ENCODE peak calls at places on chromosome 12, in ten cellular contexts. One of them, this sample, is unnamed.

GRCh38 chr12:51907083-51907863 is at the start of gene ACVRL1:
- DNase-seq in central memory CD4-positive, alpha-beta T cell: no peak
- DNase-seq in CD8-positive, alpha-beta T cell: no peak
- DNase-seq in activated T-helper 1 cell treated with anti-CD3 and anti-CD28 coated beads, Interleukin-12 subunit alpha, Interleukin-12 subunit beta, Interleukin-2, Interleukin-4 antibody, amounts not matched to agents 30 ng/mL and 10 ng/mL and 1 ng/mL, durations not matched to agents 14 hours and 24 hours and 36 hours: no peak
- DNase-seq in cerebellar cortex: no peak
- DNase-seq in NCI-H510A: no peak
- DNase-seq in HCT116: no peak
- DNase-seq in fibroblast of mammary gland: no peak
- DNase-seq in thoracic aorta: no peak
- DNase-seq in WTC11: no peak
- DNase-seq in this sample: no peak

GRCh38 chr12:79187032-79187431 is 322.5 kb downstream of the SYT1 start:
- DNase-seq in central memory CD4-positive, alpha-beta T cell: no peak
- DNase-seq in CD8-positive, alpha-beta T cell: no peak
- DNase-seq in activated T-helper 1 cell treated with anti-CD3 and anti-CD28 coated beads, Interleukin-12 subunit alpha, Interleukin-12 subunit beta, Interleukin-2, Interleukin-4 antibody, amounts not matched to agents 30 ng/mL and 10 ng/mL and 1 ng/mL, durations not matched to agents 14 hours and 24 hours and 36 hours: no peak
- DNase-seq in cerebellar cortex: peak
- DNase-seq in NCI-H510A: no peak
- DNase-seq in HCT116: no peak
- DNase-seq in fibroblast of mammary gland: no peak
- DNase-seq in thoracic aorta: no peak
- DNase-seq in WTC11: no peak
- DNase-seq in this sample: no peak

GRCh38 chr12:92302041-92302829 is 156.6 kb upstream of the BTG1 start:
- DNase-seq in central memory CD4-positive, alpha-beta T cell: no peak
- DNase-seq in CD8-positive, alpha-beta T cell: no peak
- DNase-seq in activated T-helper 1 cell treated with anti-CD3 and anti-CD28 coated beads, Interleukin-12 subunit alpha, Interleukin-12 subunit beta, Interleukin-2, Interleukin-4 antibody, amounts not matched to agents 30 ng/mL and 10 ng/mL and 1 ng/mL, durations not matched to agents 14 hours and 24 hours and 36 hours: no peak
- DNase-seq in cerebellar cortex: no peak
- DNase-seq in NCI-H510A: no peak
- DNase-seq in HCT116: no peak
- DNase-seq in fibroblast of mammary gland: no peak
- DNase-seq in thoracic aorta: no peak
- DNase-seq in WTC11: no peak
- DNase-seq in this sample: no peak

GRCh38 chr12:72270246-72270645 is 1.9 kb upstream of the TRHDE start:
- DNase-seq in central memory CD4-positive, alpha-beta T cell: no peak
- DNase-seq in CD8-positive, alpha-beta T cell: no peak
- DNase-seq in activated T-helper 1 cell treated with anti-CD3 and anti-CD28 coated beads, Interleukin-12 subunit alpha, Interleukin-12 subunit beta, Interleukin-2, Interleukin-4 antibody, amounts not matched to agents 30 ng/mL and 10 ng/mL and 1 ng/mL, durations not matched to agents 14 hours and 24 hours and 36 hours: no peak
- DNase-seq in cerebellar cortex: peak
- DNase-seq in NCI-H510A: no peak
- DNase-seq in HCT116: no peak
- DNase-seq in fibroblast of mammary gland: no peak
- DNase-seq in thoracic aorta: no peak
- DNase-seq in WTC11: no peak
- DNase-seq in this sample: no peak

GRCh38 chr12:56017181-56017580 is 3.7 kb upstream of the IKZF4 start:
- DNase-seq in central memory CD4-positive, alpha-beta T cell: no peak
- DNase-seq in CD8-positive, alpha-beta T cell: no peak
- DNase-seq in activated T-helper 1 cell treated with anti-CD3 and anti-CD28 coated beads, Interleukin-12 subunit alpha, Interleukin-12 subunit beta, Interleukin-2, Interleukin-4 antibody, amounts not matched to agents 30 ng/mL and 10 ng/mL and 1 ng/mL, durations not matched to agents 14 hours and 24 hours and 36 hours: no peak
- DNase-seq in cerebellar cortex: no peak
- DNase-seq in NCI-H510A: no peak
- DNase-seq in HCT116: no peak
- DNase-seq in fibroblast of mammary gland: no peak
- DNase-seq in thoracic aorta: no peak
- DNase-seq in WTC11: no peak
- DNase-seq in this sample: no peak

GRCh38 chr12:91507754-91508153 is 325.1 kb upstream of the DCN start:
- DNase-seq in central memory CD4-positive, alpha-beta T cell: no peak
- DNase-seq in CD8-positive, alpha-beta T cell: no peak
- DNase-seq in activated T-helper 1 cell treated with anti-CD3 and anti-CD28 coated beads, Interleukin-12 subunit alpha, Interleukin-12 subunit beta, Interleukin-2, Interleukin-4 antibody, amounts not matched to agents 30 ng/mL and 10 ng/mL and 1 ng/mL, durations not matched to agents 14 hours and 24 hours and 36 hours: no peak
- DNase-seq in cerebellar cortex: no peak
- DNase-seq in NCI-H510A: no peak
- DNase-seq in HCT116: no peak
- DNase-seq in fibroblast of mammary gland: no peak
- DNase-seq in thoracic aorta: no peak
- DNase-seq in WTC11: no peak
- DNase-seq in this sample: no peak

GRCh38 chr12:101877816-101878811 is 734 bp downstream of the DRAM1 start:
- DNase-seq in central memory CD4-positive, alpha-beta T cell: no peak
- DNase-seq in CD8-positive, alpha-beta T cell: peak
- DNase-seq in activated T-helper 1 cell treated with anti-CD3 and anti-CD28 coated beads, Interleukin-12 subunit alpha, Interleukin-12 subunit beta, Interleukin-2, Interleukin-4 antibody, amounts not matched to agents 30 ng/mL and 10 ng/mL and 1 ng/mL, durations not matched to agents 14 hours and 24 hours and 36 hours: no peak
- DNase-seq in cerebellar cortex: no peak
- DNase-seq in NCI-H510A: no peak
- DNase-seq in HCT116: no peak
- DNase-seq in fibroblast of mammary gland: no peak
- DNase-seq in thoracic aorta: no peak
- DNase-seq in WTC11: no peak
- DNase-seq in this sample: no peak

GRCh38 chr12:64181504-64182291 is 40.4 kb downstream of the KICS2 start:
- DNase-seq in central memory CD4-positive, alpha-beta T cell: no peak
- DNase-seq in CD8-positive, alpha-beta T cell: no peak
- DNase-seq in activated T-helper 1 cell treated with anti-CD3 and anti-CD28 coated beads, Interleukin-12 subunit alpha, Interleukin-12 subunit beta, Interleukin-2, Interleukin-4 antibody, amounts not matched to agents 30 ng/mL and 10 ng/mL and 1 ng/mL, durations not matched to agents 14 hours and 24 hours and 36 hours: no peak
- DNase-seq in cerebellar cortex: peak
- DNase-seq in NCI-H510A: no peak
- DNase-seq in HCT116: peak
- DNase-seq in fibroblast of mammary gland: peak
- DNase-seq in thoracic aorta: peak
- DNase-seq in WTC11: peak
- DNase-seq in this sample: peak

GRCh38 chr12:131456301-131457027 is 254.4 kb upstream of the SFSWAP start:
- DNase-seq in central memory CD4-positive, alpha-beta T cell: no peak
- DNase-seq in CD8-positive, alpha-beta T cell: no peak
- DNase-seq in activated T-helper 1 cell treated with anti-CD3 and anti-CD28 coated beads, Interleukin-12 subunit alpha, Interleukin-12 subunit beta, Interleukin-2, Interleukin-4 antibody, amounts not matched to agents 30 ng/mL and 10 ng/mL and 1 ng/mL, durations not matched to agents 14 hours and 24 hours and 36 hours: no peak
- DNase-seq in cerebellar cortex: no peak
- DNase-seq in NCI-H510A: no peak
- DNase-seq in HCT116: no peak
- DNase-seq in fibroblast of mammary gland: no peak
- DNase-seq in thoracic aorta: no peak
- DNase-seq in WTC11: no peak
- DNase-seq in this sample: no peak

GRCh38 chr12:68237068-68237467 is 11.5 kb upstream of the IL26 start:
- DNase-seq in central memory CD4-positive, alpha-beta T cell: no peak
- DNase-seq in CD8-positive, alpha-beta T cell: no peak
- DNase-seq in activated T-helper 1 cell treated with anti-CD3 and anti-CD28 coated beads, Interleukin-12 subunit alpha, Interleukin-12 subunit beta, Interleukin-2, Interleukin-4 antibody, amounts not matched to agents 30 ng/mL and 10 ng/mL and 1 ng/mL, durations not matched to agents 14 hours and 24 hours and 36 hours: no peak
- DNase-seq in cerebellar cortex: no peak
- DNase-seq in NCI-H510A: no peak
- DNase-seq in HCT116: no peak
- DNase-seq in fibroblast of mammary gland: no peak
- DNase-seq in thoracic aorta: no peak
- DNase-seq in WTC11: no peak
- DNase-seq in this sample: no peak

GRCh38 chr12:44532940-44533339 is 343.2 kb downstream of the NELL2 start:
- DNase-seq in central memory CD4-positive, alpha-beta T cell: no peak
- DNase-seq in CD8-positive, alpha-beta T cell: no peak
- DNase-seq in activated T-helper 1 cell treated with anti-CD3 and anti-CD28 coated beads, Interleukin-12 subunit alpha, Interleukin-12 subunit beta, Interleukin-2, Interleukin-4 antibody, amounts not matched to agents 30 ng/mL and 10 ng/mL and 1 ng/mL, durations not matched to agents 14 hours and 24 hours and 36 hours: no peak
- DNase-seq in cerebellar cortex: no peak
- DNase-seq in NCI-H510A: no peak
- DNase-seq in HCT116: no peak
- DNase-seq in fibroblast of mammary gland: no peak
- DNase-seq in thoracic aorta: no peak
- DNase-seq in WTC11: no peak
- DNase-seq in this sample: peak

GRCh38 chr12:96457191-96457930 is 32.0 kb upstream of the CFAP54 start:
- DNase-seq in central memory CD4-positive, alpha-beta T cell: no peak
- DNase-seq in CD8-positive, alpha-beta T cell: no peak
- DNase-seq in activated T-helper 1 cell treated with anti-CD3 and anti-CD28 coated beads, Interleukin-12 subunit alpha, Interleukin-12 subunit beta, Interleukin-2, Interleukin-4 antibody, amounts not matched to agents 30 ng/mL and 10 ng/mL and 1 ng/mL, durations not matched to agents 14 hours and 24 hours and 36 hours: no peak
- DNase-seq in cerebellar cortex: no peak
- DNase-seq in NCI-H510A: peak
- DNase-seq in HCT116: peak
- DNase-seq in fibroblast of mammary gland: no peak
- DNase-seq in thoracic aorta: no peak
- DNase-seq in WTC11: no peak
- DNase-seq in this sample: no peak

GRCh38 chr12:69284131-69284530 is 44.8 kb downstream of the CPSF6 start:
- DNase-seq in central memory CD4-positive, alpha-beta T cell: no peak
- DNase-seq in CD8-positive, alpha-beta T cell: peak
- DNase-seq in activated T-helper 1 cell treated with anti-CD3 and anti-CD28 coated beads, Interleukin-12 subunit alpha, Interleukin-12 subunit beta, Interleukin-2, Interleukin-4 antibody, amounts not matched to agents 30 ng/mL and 10 ng/mL and 1 ng/mL, durations not matched to agents 14 hours and 24 hours and 36 hours: no peak
- DNase-seq in cerebellar cortex: peak
- DNase-seq in NCI-H510A: peak
- DNase-seq in HCT116: peak
- DNase-seq in fibroblast of mammary gland: peak
- DNase-seq in thoracic aorta: peak
- DNase-seq in WTC11: peak
- DNase-seq in this sample: peak

GRCh38 chr12:89578499-89578898 is 52.7 kb upstream of the POC1B start:
- DNase-seq in central memory CD4-positive, alpha-beta T cell: no peak
- DNase-seq in CD8-positive, alpha-beta T cell: no peak
- DNase-seq in activated T-helper 1 cell treated with anti-CD3 and anti-CD28 coated beads, Interleukin-12 subunit alpha, Interleukin-12 subunit beta, Interleukin-2, Interleukin-4 antibody, amounts not matched to agents 30 ng/mL and 10 ng/mL and 1 ng/mL, durations not matched to agents 14 hours and 24 hours and 36 hours: no peak
- DNase-seq in cerebellar cortex: no peak
- DNase-seq in NCI-H510A: no peak
- DNase-seq in HCT116: no peak
- DNase-seq in fibroblast of mammary gland: no peak
- DNase-seq in thoracic aorta: no peak
- DNase-seq in WTC11: no peak
- DNase-seq in this sample: no peak

GRCh38 chr12:67788118-67788517 is 139.6 kb downstream of the DYRK2 start:
- DNase-seq in central memory CD4-positive, alpha-beta T cell: no peak
- DNase-seq in CD8-positive, alpha-beta T cell: no peak
- DNase-seq in activated T-helper 1 cell treated with anti-CD3 and anti-CD28 coated beads, Interleukin-12 subunit alpha, Interleukin-12 subunit beta, Interleukin-2, Interleukin-4 antibody, amounts not matched to agents 30 ng/mL and 10 ng/mL and 1 ng/mL, durations not matched to agents 14 hours and 24 hours and 36 hours: no peak
- DNase-seq in cerebellar cortex: no peak
- DNase-seq in NCI-H510A: no peak
- DNase-seq in HCT116: no peak
- DNase-seq in fibroblast of mammary gland: no peak
- DNase-seq in thoracic aorta: no peak
- DNase-seq in WTC11: no peak
- DNase-seq in this sample: no peak

GRCh38 chr12:11607313-11608081 is 42.0 kb upstream of the ETV6 start:
- DNase-seq in central memory CD4-positive, alpha-beta T cell: no peak
- DNase-seq in CD8-positive, alpha-beta T cell: no peak
- DNase-seq in activated T-helper 1 cell treated with anti-CD3 and anti-CD28 coated beads, Interleukin-12 subunit alpha, Interleukin-12 subunit beta, Interleukin-2, Interleukin-4 antibody, amounts not matched to agents 30 ng/mL and 10 ng/mL and 1 ng/mL, durations not matched to agents 14 hours and 24 hours and 36 hours: no peak
- DNase-seq in cerebellar cortex: no peak
- DNase-seq in NCI-H510A: no peak
- DNase-seq in HCT116: no peak
- DNase-seq in fibroblast of mammary gland: peak
- DNase-seq in thoracic aorta: no peak
- DNase-seq in WTC11: no peak
- DNase-seq in this sample: peak

GRCh38 chr12:95481072-95481471 is 7.1 kb downstream of the METAP2 start:
- DNase-seq in central memory CD4-positive, alpha-beta T cell: no peak
- DNase-seq in CD8-positive, alpha-beta T cell: no peak
- DNase-seq in activated T-helper 1 cell treated with anti-CD3 and anti-CD28 coated beads, Interleukin-12 subunit alpha, Interleukin-12 subunit beta, Interleukin-2, Interleukin-4 antibody, amounts not matched to agents 30 ng/mL and 10 ng/mL and 1 ng/mL, durations not matched to agents 14 hours and 24 hours and 36 hours: no peak
- DNase-seq in cerebellar cortex: no peak
- DNase-seq in NCI-H510A: no peak
- DNase-seq in HCT116: no peak
- DNase-seq in fibroblast of mammary gland: no peak
- DNase-seq in thoracic aorta: no peak
- DNase-seq in WTC11: no peak
- DNase-seq in this sample: no peak

GRCh38 chr12:3105690-3106479 is 28.7 kb downstream of the TSPAN9 start:
- DNase-seq in central memory CD4-positive, alpha-beta T cell: no peak
- DNase-seq in CD8-positive, alpha-beta T cell: no peak
- DNase-seq in activated T-helper 1 cell treated with anti-CD3 and anti-CD28 coated beads, Interleukin-12 subunit alpha, Interleukin-12 subunit beta, Interleukin-2, Interleukin-4 antibody, amounts not matched to agents 30 ng/mL and 10 ng/mL and 1 ng/mL, durations not matched to agents 14 hours and 24 hours and 36 hours: no peak
- DNase-seq in cerebellar cortex: no peak
- DNase-seq in NCI-H510A: no peak
- DNase-seq in HCT116: no peak
- DNase-seq in fibroblast of mammary gland: no peak
- DNase-seq in thoracic aorta: no peak
- DNase-seq in WTC11: no peak
- DNase-seq in this sample: peak

GRCh38 chr12:5624873-5625272 is 193.0 kb downstream of the NTF3 start:
- DNase-seq in central memory CD4-positive, alpha-beta T cell: no peak
- DNase-seq in CD8-positive, alpha-beta T cell: no peak
- DNase-seq in activated T-helper 1 cell treated with anti-CD3 and anti-CD28 coated beads, Interleukin-12 subunit alpha, Interleukin-12 subunit beta, Interleukin-2, Interleukin-4 antibody, amounts not matched to agents 30 ng/mL and 10 ng/mL and 1 ng/mL, durations not matched to agents 14 hours and 24 hours and 36 hours: no peak
- DNase-seq in cerebellar cortex: no peak
- DNase-seq in NCI-H510A: no peak
- DNase-seq in HCT116: no peak
- DNase-seq in fibroblast of mammary gland: no peak
- DNase-seq in thoracic aorta: no peak
- DNase-seq in WTC11: no peak
- DNase-seq in this sample: no peak

GRCh38 chr12:44367916-44368315 is 508.2 kb downstream of the NELL2 start:
- DNase-seq in central memory CD4-positive, alpha-beta T cell: no peak
- DNase-seq in CD8-positive, alpha-beta T cell: no peak
- DNase-seq in activated T-helper 1 cell treated with anti-CD3 and anti-CD28 coated beads, Interleukin-12 subunit alpha, Interleukin-12 subunit beta, Interleukin-2, Interleukin-4 antibody, amounts not matched to agents 30 ng/mL and 10 ng/mL and 1 ng/mL, durations not matched to agents 14 hours and 24 hours and 36 hours: no peak
- DNase-seq in cerebellar cortex: no peak
- DNase-seq in NCI-H510A: no peak
- DNase-seq in HCT116: no peak
- DNase-seq in fibroblast of mammary gland: no peak
- DNase-seq in thoracic aorta: no peak
- DNase-seq in WTC11: no peak
- DNase-seq in this sample: no peak

GRCh38 chr12:92255741-92256140 is 110.1 kb upstream of the BTG1 start:
- DNase-seq in central memory CD4-positive, alpha-beta T cell: no peak
- DNase-seq in CD8-positive, alpha-beta T cell: no peak
- DNase-seq in activated T-helper 1 cell treated with anti-CD3 and anti-CD28 coated beads, Interleukin-12 subunit alpha, Interleukin-12 subunit beta, Interleukin-2, Interleukin-4 antibody, amounts not matched to agents 30 ng/mL and 10 ng/mL and 1 ng/mL, durations not matched to agents 14 hours and 24 hours and 36 hours: no peak
- DNase-seq in cerebellar cortex: no peak
- DNase-seq in NCI-H510A: no peak
- DNase-seq in HCT116: no peak
- DNase-seq in fibroblast of mammary gland: no peak
- DNase-seq in thoracic aorta: no peak
- DNase-seq in WTC11: no peak
- DNase-seq in this sample: no peak

GRCh38 chr12:111437816-111438454 is 32.2 kb downstream of the SH2B3 start:
- DNase-seq in central memory CD4-positive, alpha-beta T cell: no peak
- DNase-seq in CD8-positive, alpha-beta T cell: no peak
- DNase-seq in activated T-helper 1 cell treated with anti-CD3 and anti-CD28 coated beads, Interleukin-12 subunit alpha, Interleukin-12 subunit beta, Interleukin-2, Interleukin-4 antibody, amounts not matched to agents 30 ng/mL and 10 ng/mL and 1 ng/mL, durations not matched to agents 14 hours and 24 hours and 36 hours: no peak
- DNase-seq in cerebellar cortex: no peak
- DNase-seq in NCI-H510A: no peak
- DNase-seq in HCT116: no peak
- DNase-seq in fibroblast of mammary gland: peak
- DNase-seq in thoracic aorta: no peak
- DNase-seq in WTC11: no peak
- DNase-seq in this sample: no peak

GRCh38 chr12:48414046-48414445 is 58.3 kb upstream of the ANP32D start:
- DNase-seq in central memory CD4-positive, alpha-beta T cell: no peak
- DNase-seq in CD8-positive, alpha-beta T cell: no peak
- DNase-seq in activated T-helper 1 cell treated with anti-CD3 and anti-CD28 coated beads, Interleukin-12 subunit alpha, Interleukin-12 subunit beta, Interleukin-2, Interleukin-4 antibody, amounts not matched to agents 30 ng/mL and 10 ng/mL and 1 ng/mL, durations not matched to agents 14 hours and 24 hours and 36 hours: no peak
- DNase-seq in cerebellar cortex: peak
- DNase-seq in NCI-H510A: no peak
- DNase-seq in HCT116: no peak
- DNase-seq in fibroblast of mammary gland: no peak
- DNase-seq in thoracic aorta: no peak
- DNase-seq in WTC11: no peak
- DNase-seq in this sample: no peak

GRCh38 chr12:98373019-98373554 is 142.3 kb upstream of the TMPO start:
- DNase-seq in central memory CD4-positive, alpha-beta T cell: no peak
- DNase-seq in CD8-positive, alpha-beta T cell: no peak
- DNase-seq in activated T-helper 1 cell treated with anti-CD3 and anti-CD28 coated beads, Interleukin-12 subunit alpha, Interleukin-12 subunit beta, Interleukin-2, Interleukin-4 antibody, amounts not matched to agents 30 ng/mL and 10 ng/mL and 1 ng/mL, durations not matched to agents 14 hours and 24 hours and 36 hours: no peak
- DNase-seq in cerebellar cortex: peak
- DNase-seq in NCI-H510A: peak
- DNase-seq in HCT116: peak
- DNase-seq in fibroblast of mammary gland: peak
- DNase-seq in thoracic aorta: no peak
- DNase-seq in WTC11: no peak
- DNase-seq in this sample: peak

GRCh38 chr12:26701604-26702215 is 131.3 kb downstream of the ITPR2 start:
- DNase-seq in central memory CD4-positive, alpha-beta T cell: peak
- DNase-seq in CD8-positive, alpha-beta T cell: no peak
- DNase-seq in activated T-helper 1 cell treated with anti-CD3 and anti-CD28 coated beads, Interleukin-12 subunit alpha, Interleukin-12 subunit beta, Interleukin-2, Interleukin-4 antibody, amounts not matched to agents 30 ng/mL and 10 ng/mL and 1 ng/mL, durations not matched to agents 14 hours and 24 hours and 36 hours: no peak
- DNase-seq in cerebellar cortex: peak
- DNase-seq in NCI-H510A: no peak
- DNase-seq in HCT116: peak
- DNase-seq in fibroblast of mammary gland: peak
- DNase-seq in thoracic aorta: no peak
- DNase-seq in WTC11: no peak
- DNase-seq in this sample: peak

GRCh38 chr12:116492703-116493324 is 66.4 kb upstream of the MAP1LC3B2 start:
- DNase-seq in central memory CD4-positive, alpha-beta T cell: no peak
- DNase-seq in CD8-positive, alpha-beta T cell: no peak
- DNase-seq in activated T-helper 1 cell treated with anti-CD3 and anti-CD28 coated beads, Interleukin-12 subunit alpha, Interleukin-12 subunit beta, Interleukin-2, Interleukin-4 antibody, amounts not matched to agents 30 ng/mL and 10 ng/mL and 1 ng/mL, durations not matched to agents 14 hours and 24 hours and 36 hours: no peak
- DNase-seq in cerebellar cortex: no peak
- DNase-seq in NCI-H510A: peak
- DNase-seq in HCT116: peak
- DNase-seq in fibroblast of mammary gland: peak
- DNase-seq in thoracic aorta: no peak
- DNase-seq in WTC11: no peak
- DNase-seq in this sample: peak

GRCh38 chr12:130195776-130196175 is 33.5 kb downstream of the FZD10 start:
- DNase-seq in central memory CD4-positive, alpha-beta T cell: no peak
- DNase-seq in CD8-positive, alpha-beta T cell: no peak
- DNase-seq in activated T-helper 1 cell treated with anti-CD3 and anti-CD28 coated beads, Interleukin-12 subunit alpha, Interleukin-12 subunit beta, Interleukin-2, Interleukin-4 antibody, amounts not matched to agents 30 ng/mL and 10 ng/mL and 1 ng/mL, durations not matched to agents 14 hours and 24 hours and 36 hours: no peak
- DNase-seq in cerebellar cortex: no peak
- DNase-seq in NCI-H510A: no peak
- DNase-seq in HCT116: no peak
- DNase-seq in fibroblast of mammary gland: no peak
- DNase-seq in thoracic aorta: no peak
- DNase-seq in WTC11: no peak
- DNase-seq in this sample: no peak

GRCh38 chr12:65977384-65977783 is 153.1 kb downstream of the HMGA2 start:
- DNase-seq in central memory CD4-positive, alpha-beta T cell: no peak
- DNase-seq in CD8-positive, alpha-beta T cell: no peak
- DNase-seq in activated T-helper 1 cell treated with anti-CD3 and anti-CD28 coated beads, Interleukin-12 subunit alpha, Interleukin-12 subunit beta, Interleukin-2, Interleukin-4 antibody, amounts not matched to agents 30 ng/mL and 10 ng/mL and 1 ng/mL, durations not matched to agents 14 hours and 24 hours and 36 hours: no peak
- DNase-seq in cerebellar cortex: no peak
- DNase-seq in NCI-H510A: no peak
- DNase-seq in HCT116: no peak
- DNase-seq in fibroblast of mammary gland: no peak
- DNase-seq in thoracic aorta: no peak
- DNase-seq in WTC11: no peak
- DNase-seq in this sample: no peak